ENCODE peak calls at places on chromosomes 6 and 20, in seven cellular contexts. F is kidney, J is GM12865, S is kidney epithelial cell, T is breast epithelium, G is HCT116, W is fibroblast of mammary gland. K is an unnamed sample.

GRCh38 chr20:58340853-58341252 is 31.3 kb downstream of the RAB22A start:
- DNase-seq in F (no peak), J (no peak), S (no peak), T (no peak), G (no peak), W (peak), K (no peak)

GRCh38 chr6:116887884-116888283 is 10.8 kb downstream of the RFX6 start:
- DNase-seq in F (no peak), J (no peak), S (no peak), T (no peak), G (no peak), W (no peak), K (no peak)

GRCh38 chr6:76861403-76861802 is 601.9 kb downstream of the HTR1B start:
- DNase-seq in F (no peak), J (peak), S (no peak), T (no peak), G (peak), W (no peak), K (no peak)

GRCh38 chr6:72873438-72873837 is 251.6 kb downstream of the KCNQ5 start:
- DNase-seq in F (no peak), J (no peak), S (no peak), T (no peak), G (no peak), W (no peak), K (no peak)

GRCh38 chr6:73985891-73986290 is 289.9 kb downstream of the CD109 start:
- DNase-seq in F (no peak), J (peak), S (no peak), T (no peak), G (peak), W (peak), K (no peak)

GRCh38 chr6:135073217-135073616 is 18.6 kb upstream of the HBS1L start:
- DNase-seq in F (no peak), J (no peak), S (no peak), T (no peak), G (no peak), W (no peak), K (no peak)

GRCh38 chr6:133894369-133894768 is 5.5 kb downstream of the TCF21 start:
- DNase-seq in F (no peak), J (no peak), S (no peak), T (no peak), G (no peak), W (no peak), K (no peak)

GRCh38 chr6:124984668-124985338 is 22.6 kb downstream of the RNF217 start:
- DNase-seq in F (no peak), J (no peak), S (no peak), T (no peak), G (no peak), W (no peak), K (no peak)

GRCh38 chr20:47326718-47327137 is 29.8 kb downstream of the ZMYND8 start:
- DNase-seq in F (no peak), J (no peak), S (no peak), T (no peak), G (no peak), W (peak), K (no peak)

GRCh38 chr6:4012826-4013225 is 66.1 kb downstream of the FAM217A start:
- DNase-seq in F (no peak), J (no peak), S (no peak), T (no peak), G (no peak), W (no peak), K (no peak)

GRCh38 chr6:36015666-36016065 is 8.8 kb downstream of the SLC26A8 start:
- DNase-seq in F (no peak), J (no peak), S (no peak), T (no peak), G (no peak), W (no peak), K (no peak)

GRCh38 chr6:30645989-30646388 is 944 bp upstream of the C6orf136 start:
- DNase-seq in F (no peak), J (no peak), S (no peak), T (no peak), G (no peak), W (no peak), K (no peak)

GRCh38 chr6:30644769-30645168 is 2.2 kb upstream of the C6orf136 start:
- DNase-seq in F (no peak), J (no peak), S (no peak), T (no peak), G (no peak), W (no peak), K (no peak)

GRCh38 chr6:30647039-30647801 is at the start of gene C6orf136:
- DNase-seq in F (peak), J (peak), S (peak), T (peak), G (peak), W (peak), K (peak)

GRCh38 chr6:30646450-30647038 is 389 bp upstream of the C6orf136 start:
- DNase-seq in F (peak), J (no peak), S (no peak), T (peak), G (no peak), W (peak), K (no peak)

DNA sequence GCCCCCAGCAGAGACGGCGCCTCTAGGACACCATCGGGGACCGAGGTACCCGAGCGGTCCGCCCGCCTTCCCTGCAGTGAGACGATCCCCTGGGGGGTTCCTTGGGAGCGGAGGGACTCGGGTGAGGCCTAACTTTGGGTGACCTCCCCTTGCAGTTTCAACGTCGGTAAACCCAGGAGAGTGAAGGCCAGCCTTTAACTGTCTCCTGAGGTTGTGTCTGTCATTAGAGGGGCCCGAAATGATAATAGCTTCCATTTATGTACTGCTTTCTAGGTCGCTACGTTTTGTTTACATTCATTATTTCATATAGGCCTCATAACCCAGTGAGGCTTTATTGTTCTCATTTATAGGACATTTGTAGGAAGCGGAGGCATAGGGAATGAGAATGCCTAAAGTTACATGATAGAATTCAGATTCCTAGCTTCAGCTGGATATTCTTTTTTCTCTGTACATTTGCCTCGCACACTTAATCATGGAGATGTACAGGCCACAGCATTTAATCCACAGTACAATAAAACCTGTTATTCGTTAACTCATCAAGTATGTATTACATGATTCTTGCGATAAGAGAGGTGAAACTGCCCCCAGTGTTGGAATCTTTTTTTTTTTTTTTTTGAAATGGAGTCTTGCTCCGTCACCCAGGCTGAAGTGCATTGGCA is 998 bp downstream of the C6orf136 start:
- DNase-seq in F (no peak), J (no peak), S (no peak), T (no peak), G (no peak), W (no peak), K (no peak)
- H3K4me3 ChIP-seq in F (peak), J (peak), S (peak), T (peak), G (peak), W (peak), K (peak)

DNA sequence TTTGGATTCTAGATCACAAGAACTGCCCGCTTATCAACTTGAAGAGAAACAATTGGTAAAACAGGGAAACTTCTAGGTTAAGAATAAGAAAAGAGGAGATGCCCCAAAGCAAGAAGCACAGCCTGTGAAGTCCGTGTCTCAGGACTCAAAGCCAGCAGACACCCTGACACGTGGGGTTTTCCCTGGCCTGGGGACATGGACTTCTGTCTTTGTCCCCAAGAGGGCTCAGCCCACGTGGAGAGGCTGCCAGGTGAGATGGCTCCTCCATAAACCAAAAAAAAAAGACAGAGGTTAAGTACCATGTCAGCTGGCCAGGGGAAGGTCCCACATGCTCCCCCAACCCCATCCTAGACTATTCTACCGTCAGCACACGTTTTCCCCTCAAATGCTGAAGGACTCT is 9.9 kb downstream of the SERPINB6 start:
- DNase-seq in F (no peak), J (no peak), S (no peak), T (no peak), G (no peak), W (no peak), K (no peak)
- TF ChIP-seq CTCF in F (no peak), J (no peak), S (no peak), T (peak), G (no peak), W (no peak), K (no peak)

DNA sequence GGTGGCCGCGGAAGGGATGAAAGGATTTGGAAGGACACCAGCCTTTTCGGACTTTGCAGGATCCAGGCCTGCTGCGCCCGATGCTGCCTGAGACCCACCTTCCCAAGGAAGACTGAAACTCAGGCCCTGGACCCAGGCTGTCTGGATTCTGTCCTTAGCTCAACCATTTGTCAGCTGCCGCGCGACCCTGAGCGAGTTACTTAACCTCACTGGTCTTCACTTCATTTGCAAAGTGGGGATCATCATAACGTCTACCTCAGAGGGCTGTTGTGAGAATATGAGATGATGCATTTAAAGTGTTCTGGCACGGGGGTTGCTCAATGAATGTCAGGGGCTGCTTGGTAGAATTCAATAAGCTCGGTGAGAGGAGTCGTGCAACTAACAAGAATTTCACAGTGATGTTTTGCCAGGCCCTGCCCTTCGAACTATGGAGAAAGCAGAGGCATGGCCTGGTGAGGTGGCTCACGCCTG is 104.2 kb upstream of the PRDM1 start:
- DNase-seq in F (peak), J (no peak), S (no peak), T (no peak), G (no peak), W (no peak), K (no peak)
- H3K4me3 ChIP-seq in F (no peak), J (no peak), S (peak), T (peak), G (no peak), W (no peak), K (no peak)

GRCh38 chr6:33428219-33428890 is 8.5 kb downstream of the SYNGAP1 start:
- DNase-seq in F (peak), J (peak), S (no peak), T (no peak), G (no peak), W (peak), K (no peak)
- TF ChIP-seq CTCF in F (peak), J (peak), S (peak), T (peak), G (peak), W (peak), K (peak)

DNA sequence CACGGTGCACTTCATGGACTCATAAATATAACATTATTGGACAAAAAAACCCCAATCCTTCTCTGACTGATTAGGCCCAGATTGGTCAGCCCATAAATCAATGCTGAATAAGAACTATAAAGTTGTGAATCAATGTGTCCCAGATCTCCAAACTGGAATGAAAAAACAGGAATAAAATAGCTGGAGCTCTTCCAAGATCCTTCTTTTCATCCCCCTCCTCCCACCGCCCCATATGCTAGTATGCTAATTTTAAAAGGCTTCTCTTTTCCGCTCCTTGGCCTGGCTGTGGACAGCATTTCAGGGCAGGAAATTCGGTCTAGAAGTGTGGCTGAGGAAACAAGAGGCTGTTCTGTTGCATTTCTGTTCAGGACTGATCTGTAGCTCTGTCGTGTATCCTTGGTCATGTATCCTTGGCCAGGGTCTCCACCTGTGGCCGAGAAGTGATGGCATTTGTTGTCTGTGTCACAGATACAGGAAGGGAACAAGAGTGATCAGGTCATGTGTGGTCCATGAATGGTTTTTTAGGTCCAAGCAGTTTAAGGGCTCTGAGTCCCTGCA is 300.4 kb upstream of the SUPT3H start:
- DNase-seq in F (no peak), J (no peak), S (no peak), T (no peak), G (no peak), W (no peak), K (no peak)
- H3K4me3 ChIP-seq in F (no peak), J (no peak), S (no peak), T (no peak), G (no peak), W (no peak), K (no peak)

DNA sequence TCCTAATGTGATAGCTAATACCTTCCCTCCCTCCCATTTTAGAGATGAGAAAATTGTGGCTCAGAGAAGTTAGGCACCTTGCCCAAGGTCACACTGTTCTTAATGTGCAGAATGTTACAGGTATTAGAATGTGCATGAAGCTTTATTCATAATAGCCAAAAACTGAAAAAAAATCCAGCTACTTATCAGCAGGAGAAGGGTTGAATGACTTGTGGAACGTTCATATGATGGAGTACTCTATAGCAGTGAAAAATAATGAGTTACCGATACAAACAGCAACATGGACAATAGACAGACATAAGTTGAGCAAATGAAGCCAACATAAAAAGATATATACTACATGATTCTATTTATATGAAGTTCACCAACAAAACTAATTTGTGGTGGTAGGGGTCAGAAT is 37.7 kb upstream of the ZFAND3 start:
- DNase-seq in F (no peak), J (no peak), S (no peak), T (no peak), G (no peak), W (no peak), K (no peak)
- TF ChIP-seq CTCF in F (no peak), J (no peak), S (no peak), T (no peak), G (no peak), W (no peak), K (no peak)

GRCh38 chr6:27667016-27667415 is 194.1 kb upstream of the ZNF184 start:
- DNase-seq in F (no peak), J (no peak), S (no peak), T (no peak), G (no peak), W (no peak), K (no peak)

GRCh38 chr6:27669798-27670301 is 196.9 kb upstream of the ZNF184 start:
- DNase-seq in F (no peak), J (no peak), S (no peak), T (no peak), G (no peak), W (no peak), K (no peak)

GRCh38 chr6:27669278-27669797 is 196.4 kb upstream of the ZNF184 start:
- DNase-seq in F (no peak), J (peak), S (no peak), T (no peak), G (no peak), W (no peak), K (no peak)

GRCh38 chr6:27667651-27668441 is 194.9 kb upstream of the ZNF184 start:
- DNase-seq in F (no peak), J (peak), S (no peak), T (no peak), G (no peak), W (peak), K (no peak)

DNA sequence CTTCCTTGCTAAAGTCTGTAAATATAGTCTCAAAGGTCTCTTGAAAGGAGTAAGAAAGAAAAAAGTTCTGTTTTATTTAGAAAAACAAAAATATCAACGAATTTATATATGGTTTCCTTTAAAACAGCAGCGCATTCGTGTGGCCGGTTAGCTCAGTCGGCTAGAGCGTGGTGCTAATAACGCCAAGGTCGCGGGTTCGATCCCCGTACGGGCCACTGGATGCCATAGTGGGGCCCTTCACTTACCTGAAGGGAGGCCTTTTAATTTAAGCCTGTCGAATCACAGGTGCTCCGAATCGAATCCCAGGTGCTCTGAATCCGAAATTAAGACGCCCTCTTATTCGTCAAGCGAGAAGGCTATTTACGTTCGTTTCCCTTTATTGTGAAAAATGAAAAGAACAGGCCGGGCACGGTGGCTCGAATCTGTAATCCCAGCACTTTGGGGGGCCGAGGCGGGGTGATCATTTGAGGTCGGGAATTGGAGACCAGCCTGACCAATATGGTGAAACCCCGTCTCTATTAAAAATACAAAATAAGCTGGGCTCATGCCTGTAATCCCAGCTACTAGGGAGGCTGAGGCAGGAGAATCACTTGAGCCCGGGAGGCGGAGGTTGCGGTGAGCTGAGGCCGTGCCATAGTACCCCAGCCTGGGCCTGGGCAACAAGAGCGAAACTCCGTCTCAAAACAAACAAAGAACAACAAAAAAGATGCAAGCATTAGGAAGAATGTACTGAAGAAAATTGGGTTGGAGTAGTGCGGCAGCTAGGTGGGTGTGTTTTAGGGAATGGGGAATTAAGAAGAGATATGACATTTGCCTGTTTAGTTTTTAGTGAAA is 195.8 kb upstream of the ZNF184 start:
- DNase-seq in F (no peak), J (peak), S (no peak), T (no peak), G (peak), W (peak), K (peak)
- H3K4me3 ChIP-seq in F (no peak), J (peak), S (peak), T (peak), G (no peak), W (peak), K (peak)

DNA sequence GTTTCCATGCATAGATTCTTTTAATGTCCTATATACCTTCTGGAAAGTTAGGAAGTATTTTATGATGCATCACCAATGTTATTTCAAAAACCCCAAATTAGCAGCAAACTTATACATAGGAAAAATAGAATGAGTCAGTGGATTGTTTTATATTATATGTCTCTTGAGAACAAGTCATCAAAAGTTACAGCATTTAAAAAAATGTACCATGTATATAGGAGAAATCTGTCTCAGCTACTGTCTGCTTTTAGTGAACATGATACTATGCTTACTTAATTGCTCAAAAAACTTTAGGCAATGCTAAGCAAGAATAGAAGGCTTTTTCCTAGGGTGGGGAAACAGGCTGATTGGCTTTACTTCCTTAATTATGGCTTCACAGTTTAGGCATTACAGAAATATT is 365.3 kb downstream of the SAMD5 start:
- DNase-seq in F (no peak), J (no peak), S (no peak), T (no peak), G (no peak), W (peak), K (no peak)
- TF ChIP-seq CTCF in F (no peak), J (no peak), S (no peak), T (no peak), G (no peak), W (no peak), K (no peak)

DNA sequence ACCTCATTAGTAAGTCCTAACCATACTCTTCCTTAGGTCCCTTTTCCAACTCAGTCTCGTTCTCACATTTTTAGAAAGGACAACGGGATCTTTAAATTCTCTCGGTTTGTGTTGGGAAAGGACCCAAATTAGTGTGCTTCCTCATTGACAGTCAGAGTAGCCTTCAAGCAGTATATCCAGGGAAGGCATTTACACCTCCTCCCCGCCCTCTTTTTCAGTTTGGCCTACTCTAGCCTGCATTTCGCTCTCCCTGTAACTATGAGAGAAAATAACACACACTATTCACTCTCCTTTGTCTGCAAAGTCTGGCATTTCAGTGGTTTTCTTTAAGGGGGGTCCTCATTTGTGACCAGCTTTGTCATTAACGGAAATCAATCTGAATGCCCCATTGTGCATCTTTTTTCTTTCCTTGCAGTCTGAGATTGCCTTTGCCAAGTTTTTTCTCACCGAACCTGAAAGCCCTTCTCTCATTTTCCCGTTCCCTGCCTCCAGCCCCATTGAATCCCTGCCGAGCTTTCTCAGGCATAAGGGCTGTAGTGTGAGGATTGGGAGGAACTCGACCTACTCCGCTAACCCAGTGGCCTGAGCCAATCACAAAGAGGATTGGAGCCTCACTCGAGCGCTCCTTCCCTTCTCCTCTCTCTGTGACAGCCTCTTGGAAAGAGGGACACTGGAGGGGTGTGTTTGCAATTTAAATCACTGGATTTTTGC is 400 bp upstream of the FABP7 start:
- DNase-seq in F (no peak), J (no peak), S (no peak), T (no peak), G (no peak), W (no peak), K (no peak)
- H3K4me3 ChIP-seq in F (no peak), J (no peak), S (no peak), T (no peak), G (no peak), W (no peak), K (no peak)

K was measured in GM12864.